ENCODE peak calls at places on chromosomes 13 and 19, in nine cellular contexts. V is NAMALWA; M is OCI-LY7; J is MV-4-11; A is astrocyte of the spinal cord; O is effector CD4-positive, alpha-beta T cell; B is germinal center; K is cerebellar cortex; S is mucosa of descending colon. W is an unnamed sample.

GRCh38 chr13:65892859-65893258 is 1337.3 kb downstream of the PCDH9 start:
- DNase-seq in A (no peak), J (no peak), V (no peak), M (no peak), K (no peak), O (no peak), S (no peak), B (no peak), W (no peak)

GRCh38 chr19:32203161-32203560 is 142.2 kb upstream of the ZNF507 start:
- DNase-seq in J (no peak), O (no peak), B (no peak), M (no peak), V (no peak), A (no peak), S (no peak), K (no peak), W (no peak)

GRCh38 chr13:24203726-24204295 is 43.3 kb downstream of the SPATA13 start:
- DNase-seq in V (peak; percentile 73), K (no peak), M (peak; percentile 73), O (no peak), A (peak; percentile 38), B (peak; percentile 31), J (peak; percentile 72), S (no peak), W (peak; percentile 68)

GRCh38 chr19:36605839-36606478 is 846 bp downstream of the ZNF382 start:
- DNase-seq in K (peak; percentile 44), V (no peak), A (no peak), O (no peak), B (no peak), J (no peak), M (no peak), S (no peak), W (no peak)

GRCh38 chr19:41708481-41708880 is at the start of gene CEACAM5:
- DNase-seq in S (peak; percentile 97), V (no peak), M (no peak), J (no peak), A (no peak), O (no peak), B (no peak), K (no peak), W (no peak)

GRCh38 chr13:37869756-37870488 is at the start of gene TRPC4:
- DNase-seq in O (no peak), A (peak; percentile 74), V (no peak), S (peak; percentile 29), B (no peak), K (peak; percentile 8), M (no peak), J (no peak), W (peak; percentile 42)

GRCh38 chr19:6761053-6761676 is 6.1 kb downstream of the SH2D3A start:
- DNase-seq in J (peak; percentile 46), K (no peak), A (no peak), O (no peak), B (peak; percentile 54), S (no peak), V (peak; percentile 92), M (peak; percentile 76), W (peak; percentile 43)

GRCh38 chr19:54462072-54462712 is 1.4 kb downstream of the LENG9 start:
- DNase-seq in S (peak; percentile 58), B (no peak), J (peak; percentile 52), O (no peak), A (no peak), K (no peak), V (no peak), M (no peak), W (no peak)

GRCh38 chr13:100128838-100129237 is 39.9 kb downstream of the PCCA start:
- DNase-seq in J (peak; percentile 77), A (no peak), B (no peak), V (no peak), S (no peak), K (no peak), M (no peak), O (no peak), W (no peak)

GRCh38 chr19:18832331-18833140 is 777 bp downstream of the UPF1 start:
- DNase-seq in A (no peak), S (peak; percentile 55), O (peak; percentile 15), J (no peak), K (no peak), V (peak; percentile 59), B (peak; percentile 48), M (peak; percentile 60), W (peak; percentile 28)

GRCh38 chr19:42942187-42942789 is 5.3 kb upstream of the PSG7 start:
- DNase-seq in J (peak; percentile 7), A (peak; percentile 13), O (no peak), S (peak; percentile 1), V (peak; percentile 25), M (peak; percentile 5), K (no peak), B (no peak), W (no peak)

GRCh38 chr13:20174656-20175405 is 14.0 kb upstream of the GJA3 start:
- DNase-seq in M (no peak), J (peak; percentile 91), B (no peak), V (no peak), K (no peak), O (no peak), A (peak; percentile 89), S (peak; percentile 72), W (peak; percentile 73)

GRCh38 chr13:111548301-111548700 is 227.9 kb downstream of the TEX29 start:
- DNase-seq in V (no peak), S (no peak), K (no peak), A (no peak), J (no peak), M (no peak), O (no peak), B (no peak), W (no peak)

GRCh38 chr13:95833713-95834112 is 156.8 kb downstream of the DNAJC3 start:
- DNase-seq in M (no peak), O (no peak), A (peak; percentile 19), B (no peak), K (no peak), J (no peak), S (no peak), V (peak; percentile 18), W (no peak)

GRCh38 chr13:100773429-100773828 is 98.8 kb upstream of the TMTC4 start:
- DNase-seq in S (no peak), O (no peak), B (no peak), J (no peak), V (no peak), K (no peak), M (no peak), A (no peak), W (no peak)

GRCh38 chr19:13098291-13099072 is 4.2 kb downstream of the LYL1 start:
- DNase-seq in J (peak; percentile 46), O (no peak), M (no peak), K (no peak), S (peak; percentile 43), A (peak; percentile 67), B (no peak), V (no peak), W (no peak)

GRCh38 chr13:73287871-73288270 is 229.1 kb downstream of the KLF5 start:
- DNase-seq in M (no peak), K (no peak), S (peak; percentile 34), J (no peak), A (no peak), O (no peak), V (no peak), B (no peak), W (no peak)

GRCh38 chr19:962683-963385 is 21.3 kb upstream of the WDR18 start:
- DNase-seq in V (no peak), O (no peak), J (no peak), B (no peak), A (no peak), K (no peak), M (no peak), S (no peak), W (no peak)

GRCh38 chr19:42528354-42529247 is at the start of gene CEACAM1:
- DNase-seq in O (peak; percentile 28), V (no peak), K (no peak), S (peak; percentile 85), J (no peak), M (peak; percentile 68), A (no peak), B (peak; percentile 53), W (no peak)

GRCh38 chr13:74774252-74774651 is 640.0 kb upstream of the KLF12 start:
- DNase-seq in O (no peak), M (no peak), K (no peak), J (no peak), B (no peak), V (no peak), S (no peak), A (peak; percentile 54), W (no peak)

GRCh38 chr19:4197625-4198466 is 15.4 kb downstream of the ANKRD24 start:
- DNase-seq in O (no peak), M (no peak), S (no peak), V (no peak), K (no peak), B (no peak), J (no peak), A (no peak), W (no peak)

GRCh38 chr19:6056282-6056741 is 54.0 kb downstream of the RFX2 start:
- DNase-seq in A (no peak), O (no peak), K (no peak), V (no peak), S (peak; percentile 68), J (no peak), B (no peak), M (no peak), W (no peak)

GRCh38 chr19:46660008-46660517 is 919 bp downstream of the DACT3 start:
- DNase-seq in J (no peak), A (no peak), K (peak; percentile 62), M (no peak), S (peak; percentile 23), O (peak; percentile 5), V (peak; percentile 41), B (no peak), W (peak; percentile 48)

GRCh38 chr19:2399582-2399981 is 27.8 kb downstream of the TIMM13 start:
- DNase-seq in K (no peak), S (no peak), J (no peak), M (no peak), B (no peak), A (no peak), O (no peak), V (no peak), W (no peak)

GRCh38 chr19:32361574-32362317 is 16.3 kb downstream of the ZNF507 start:
- DNase-seq in A (no peak), S (no peak), M (no peak), K (no peak), B (no peak), J (no peak), V (no peak), O (no peak), W (peak; percentile 38)

GRCh38 chr19:4144666-4145261 is 8.7 kb upstream of the CREB3L3 start:
- DNase-seq in A (no peak), B (no peak), V (no peak), O (no peak), K (no peak), M (no peak), J (no peak), S (peak; percentile 70), W (no peak)